ENCODE peak calls at places on chromosomes 6 and 20, in six cellular contexts. One of them, this sample, is unnamed.

GRCh38 chr20:6956574-6956973 is 189.1 kb downstream of the BMP2 start:
- DNase-seq in stimulated activated CD4-positive, alpha-beta T cell treated with anti-CD3 and anti-CD28 coated beads, Interleukin-12 subunit alpha, Interleukin-12 subunit beta, amount 100 ng/mL, for 24 hours: no peak
- DNase-seq in pancreas: no peak
- DNase-seq in KBM-7: no peak
- DNase-seq in uterus: no peak
- DNase-seq in kidney glomerular epithelial cell: peak
- DNase-seq in this sample: no peak

GRCh38 chr6:137160763-137161162 is 12.7 kb downstream of the IL22RA2 start:
- DNase-seq in stimulated activated CD4-positive, alpha-beta T cell treated with anti-CD3 and anti-CD28 coated beads, Interleukin-12 subunit alpha, Interleukin-12 subunit beta, amount 100 ng/mL, for 24 hours: no peak
- DNase-seq in pancreas: no peak
- DNase-seq in KBM-7: no peak
- DNase-seq in uterus: no peak
- DNase-seq in kidney glomerular epithelial cell: peak
- DNase-seq in this sample: no peak

GRCh38 chr6:18752278-18753057 is 365.3 kb downstream of the RNF144B start:
- DNase-seq in stimulated activated CD4-positive, alpha-beta T cell treated with anti-CD3 and anti-CD28 coated beads, Interleukin-12 subunit alpha, Interleukin-12 subunit beta, amount 100 ng/mL, for 24 hours: no peak
- DNase-seq in pancreas: no peak
- DNase-seq in KBM-7: no peak
- DNase-seq in uterus: no peak
- DNase-seq in kidney glomerular epithelial cell: no peak
- DNase-seq in this sample: no peak

GRCh38 chr20:61823242-61823641 is 242.4 kb downstream of the TAF4 start:
- DNase-seq in stimulated activated CD4-positive, alpha-beta T cell treated with anti-CD3 and anti-CD28 coated beads, Interleukin-12 subunit alpha, Interleukin-12 subunit beta, amount 100 ng/mL, for 24 hours: no peak
- DNase-seq in pancreas: no peak
- DNase-seq in KBM-7: no peak
- DNase-seq in uterus: no peak
- DNase-seq in kidney glomerular epithelial cell: no peak
- DNase-seq in this sample: no peak

GRCh38 chr6:72953901-72954494 is 271.3 kb downstream of the KHDC1L start:
- DNase-seq in stimulated activated CD4-positive, alpha-beta T cell treated with anti-CD3 and anti-CD28 coated beads, Interleukin-12 subunit alpha, Interleukin-12 subunit beta, amount 100 ng/mL, for 24 hours: no peak
- DNase-seq in pancreas: no peak
- DNase-seq in KBM-7: no peak
- DNase-seq in uterus: no peak
- DNase-seq in kidney glomerular epithelial cell: peak
- DNase-seq in this sample: no peak

GRCh38 chr6:127956260-127956888 is 55.5 kb upstream of the THEMIS start:
- DNase-seq in stimulated activated CD4-positive, alpha-beta T cell treated with anti-CD3 and anti-CD28 coated beads, Interleukin-12 subunit alpha, Interleukin-12 subunit beta, amount 100 ng/mL, for 24 hours: no peak
- DNase-seq in pancreas: no peak
- DNase-seq in KBM-7: no peak
- DNase-seq in uterus: no peak
- DNase-seq in kidney glomerular epithelial cell: no peak
- DNase-seq in this sample: no peak

GRCh38 chr6:108895591-108895990 is 47.4 kb downstream of the ARMC2 start:
- DNase-seq in stimulated activated CD4-positive, alpha-beta T cell treated with anti-CD3 and anti-CD28 coated beads, Interleukin-12 subunit alpha, Interleukin-12 subunit beta, amount 100 ng/mL, for 24 hours: no peak
- DNase-seq in pancreas: no peak
- DNase-seq in KBM-7: peak
- DNase-seq in uterus: no peak
- DNase-seq in kidney glomerular epithelial cell: no peak
- DNase-seq in this sample: no peak

GRCh38 chr20:2468581-2469407 is 1.8 kb downstream of the SNRPB start:
- DNase-seq in stimulated activated CD4-positive, alpha-beta T cell treated with anti-CD3 and anti-CD28 coated beads, Interleukin-12 subunit alpha, Interleukin-12 subunit beta, amount 100 ng/mL, for 24 hours: no peak
- DNase-seq in pancreas: no peak
- DNase-seq in KBM-7: no peak
- DNase-seq in uterus: no peak
- DNase-seq in kidney glomerular epithelial cell: no peak
- DNase-seq in this sample: no peak

GRCh38 chr6:75842732-75843131 is 93.7 kb downstream of the MYO6 start:
- DNase-seq in stimulated activated CD4-positive, alpha-beta T cell treated with anti-CD3 and anti-CD28 coated beads, Interleukin-12 subunit alpha, Interleukin-12 subunit beta, amount 100 ng/mL, for 24 hours: no peak
- DNase-seq in pancreas: no peak
- DNase-seq in KBM-7: peak
- DNase-seq in uterus: no peak
- DNase-seq in kidney glomerular epithelial cell: no peak
- DNase-seq in this sample: no peak

This sample was measured in stomach.